ENCODE peak calls at places on chromosomes 3 and 15, in four cellular contexts. U is heart left ventricle, O is right atrium auricular region, W is aorta. I is an unnamed sample.

GRCh38 chr3:55858302-55858701 is 371.2 kb upstream of the WNT5A start:
- DNase-seq in U (no peak), O (no peak), W (no peak), I (no peak)

GRCh38 chr3:72694398-72694797 is 153.8 kb downstream of the SHQ1 start:
- DNase-seq in U (no peak), O (no peak), W (no peak), I (no peak)

GRCh38 chr3:104907507-104907906 is 459.2 kb upstream of the ALCAM start:
- DNase-seq in U (no peak), O (no peak), W (no peak), I (no peak)

GRCh38 chr3:111856501-111856900 is 2.6 kb upstream of the PHLDB2 start:
- DNase-seq in U (no peak), O (no peak), W (no peak), I (no peak)

GRCh38 chr15:99635145-99635544 is 69.4 kb downstream of the MEF2A start:
- DNase-seq in U (no peak), O (no peak), W (no peak), I (no peak)

GRCh38 chr15:90141646-90142045 is 39.4 kb upstream of the IDH2 start:
- DNase-seq in U (no peak), O (no peak), W (no peak), I (peak; percentile 55)

GRCh38 chr15:58923696-58924300 is 9.7 kb downstream of the SLTM start:
- DNase-seq in U (no peak), O (no peak), W (no peak), I (no peak)

GRCh38 chr3:128316456-128316855 is 150.2 kb downstream of the DNAJB8 start:
- DNase-seq in U (no peak), O (peak; percentile 59), W (no peak), I (no peak)

GRCh38 chr3:143222505-143222904 is 102.9 kb downstream of the CHST2 start:
- DNase-seq in U (no peak), O (no peak), W (no peak), I (peak; percentile 22)

GRCh38 chr15:28881600-28881999 is 4.2 kb upstream of the APBA2 start:
- DNase-seq in U (no peak), O (no peak), W (no peak), I (no peak)

GRCh38 chr3:16090013-16090412 is 84.5 kb upstream of the GALNT15 start:
- DNase-seq in U (no peak), O (no peak), W (no peak), I (no peak)

GRCh38 chr3:160755776-160756304 is at the start of gene PPM1L:
- DNase-seq in U (peak; percentile 68), O (peak; percentile 68), W (peak; percentile 81), I (peak; percentile 55)

GRCh38 chr15:48645558-48646330 is at the start of gene FBN1:
- DNase-seq in U (peak; percentile 74), O (peak; percentile 87), W (peak; percentile 84), I (peak; percentile 51)

GRCh38 chr15:60591491-60592385 is 112.8 kb upstream of the ICE2 start:
- DNase-seq in U (peak; percentile 57), O (no peak), W (peak; percentile 72), I (no peak)

GRCh38 chr3:110384601-110385000 is 687.0 kb upstream of the NECTIN3 start:
- DNase-seq in U (no peak), O (no peak), W (no peak), I (no peak)

GRCh38 chr3:190330936-190331734 is 8.9 kb upstream of the CLDN1 start:
- DNase-seq in U (no peak), O (no peak), W (no peak), I (no peak)

GRCh38 chr15:95857124-95857757 is 473.3 kb upstream of the NR2F2 start:
- DNase-seq in U (no peak), O (no peak), W (no peak), I (no peak)

GRCh38 chr15:54681578-54681977 is 515.2 kb downstream of the RSL24D1 start:
- DNase-seq in U (no peak), O (no peak), W (no peak), I (no peak)

GRCh38 chr3:73535935-73536334 is 88.8 kb downstream of the PDZRN3 start:
- DNase-seq in U (no peak), O (no peak), W (no peak), I (no peak)

GRCh38 chr3:21718161-21718765 is 32.7 kb downstream of the ZNF385D start:
- DNase-seq in U (no peak), O (no peak), W (no peak), I (no peak)

GRCh38 chr3:163450684-163451083 is 1627.6 kb downstream of the SI start:
- DNase-seq in U (no peak), O (no peak), W (no peak), I (no peak)

GRCh38 chr3:122635789-122636188 is 44.9 kb upstream of the PARP14 start:
- DNase-seq in U (no peak), O (no peak), W (no peak), I (no peak)

GRCh38 chr3:124599779-124600693 is 130.2 kb upstream of the UMPS start:
- DNase-seq in U (peak; percentile 36), O (no peak), W (no peak), I (no peak)

GRCh38 chr3:138696661-138697370 is 88.2 kb downstream of the FAIM start:
- DNase-seq in U (no peak), O (no peak), W (no peak), I (no peak)

GRCh38 chr3:9947025-9947995 is 4.9 kb downstream of the PRRT3 start:
- DNase-seq in U (peak; percentile 70), O (peak; percentile 76), W (peak; percentile 81), I (peak; percentile 61)

GRCh38 chr3:172307143-172307560 is 141.1 kb downstream of the GHSR start:
- DNase-seq in U (no peak), O (no peak), W (no peak), I (no peak)

GRCh38 chr3:52870471-52870870 is 26.9 kb downstream of the STIMATE start:
- DNase-seq in U (no peak), O (no peak), W (no peak), I (no peak)

GRCh38 chr3:52874160-52874701 is 23.1 kb downstream of the STIMATE start:
- DNase-seq in U (no peak), O (no peak), W (no peak), I (no peak)

GRCh38 chr3:52873433-52874159 is 23.8 kb downstream of the STIMATE start:
- DNase-seq in U (no peak), O (no peak), W (no peak), I (no peak)

GRCh38 chr3:52871761-52872160 is 25.6 kb downstream of the STIMATE start:
- DNase-seq in U (no peak), O (no peak), W (no peak), I (no peak)

DNA sequence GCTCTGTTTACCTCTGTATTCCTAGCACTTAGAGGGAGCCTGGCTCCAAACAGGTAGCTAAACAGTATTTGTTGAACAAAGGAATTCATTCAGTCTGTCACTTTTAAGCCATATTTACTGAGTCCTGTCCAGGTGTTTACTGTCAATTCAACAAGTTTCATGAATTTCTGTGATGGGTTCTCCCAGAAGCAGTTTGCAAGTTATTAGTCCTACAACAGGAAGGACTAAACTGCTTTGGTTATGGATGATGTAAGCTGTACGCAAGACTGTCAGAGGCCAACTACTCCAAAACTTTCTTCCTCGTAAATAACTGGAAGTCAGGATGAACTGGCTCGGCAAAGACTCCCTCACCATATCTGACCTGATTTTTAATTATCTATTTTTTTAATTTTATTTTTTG is 25.1 kb downstream of the STIMATE start:
- DNase-seq in U (no peak), O (no peak), W (no peak), I (no peak)
- H3K27ac ChIP-seq in U (no peak overlapping the region), O (no peak overlapping the region), W (no peak overlapping the region), I (no peak overlapping the region)

DNA sequence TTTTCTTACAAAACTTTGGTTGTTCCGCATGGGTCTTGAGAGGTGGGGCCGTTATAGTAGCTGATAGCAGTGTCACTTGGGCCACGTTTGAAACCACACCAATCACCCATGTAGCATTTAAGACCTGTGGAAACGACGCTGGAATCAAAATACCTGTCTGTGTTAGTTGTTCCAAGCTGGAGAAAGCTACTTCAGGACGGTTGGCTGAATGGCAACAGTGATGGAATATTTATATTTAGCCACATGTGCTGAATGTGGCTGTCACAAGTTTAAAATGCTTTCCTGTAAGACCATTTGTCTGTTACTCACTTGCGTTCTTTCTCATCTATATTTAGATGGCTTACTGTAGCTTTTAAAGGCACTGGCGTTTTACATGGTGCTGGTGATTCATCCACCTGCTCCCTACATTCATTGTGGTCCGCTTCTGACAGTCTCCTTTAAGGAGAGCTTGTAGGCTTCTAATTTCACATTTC is 1.4 kb downstream of the DNAJA4 start:
- DNase-seq in U (peak; percentile 47), O (no peak), W (no peak), I (no peak)
- H3K4me3 ChIP-seq in U (peak overlapping the region; percentile 70), O (peak overlapping the region; percentile 67), W (no peak overlapping the region), I (no peak overlapping the region)

GRCh38 chr3:42043116-42043796 is 47.9 kb upstream of the TRAK1 start:
- DNase-seq in U (peak; percentile 86), O (peak; percentile 66), W (no peak), I (peak; percentile 82)
- H3K27ac ChIP-seq in U (peak overlapping the region; percentile 84), O (peak overlapping the region; percentile 81), W (peak overlapping the region; percentile 70), I (peak overlapping the region; percentile 95)

DNA sequence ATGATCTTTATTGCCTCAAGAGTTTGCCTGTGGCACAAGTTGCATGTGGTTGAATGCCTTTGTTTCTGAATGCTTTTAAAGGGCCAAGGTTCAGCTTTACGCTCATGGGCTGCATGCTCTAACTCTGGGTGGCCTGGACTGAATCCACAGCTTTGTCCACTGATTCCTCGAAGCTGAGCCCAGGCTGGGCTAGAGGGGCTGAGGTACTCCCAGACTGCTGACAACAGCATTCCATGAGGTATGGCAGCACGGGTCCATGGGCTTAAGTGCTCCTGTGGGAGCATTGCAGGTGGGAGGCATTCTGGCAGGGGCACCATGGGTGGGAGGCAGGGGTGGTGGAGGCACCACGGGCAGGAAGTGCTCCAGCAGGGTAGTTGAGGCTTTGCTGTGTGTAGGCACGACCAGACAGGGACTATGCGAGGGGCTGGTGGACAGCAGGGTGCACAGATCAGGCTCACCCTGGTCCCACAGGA is 61.6 kb downstream of the GLCE start:
- DNase-seq in U (no peak), O (no peak), W (peak; percentile 24), I (no peak)
- H3K4me3 ChIP-seq in U (no peak overlapping the region), O (no peak overlapping the region), W (no peak overlapping the region), I (no peak overlapping the region)

GRCh38 chr3:191774485-191774884 is 313.5 kb downstream of the PYDC2 start:
- DNase-seq in U (no peak), O (no peak), W (no peak), I (no peak)
- H3K27ac ChIP-seq in U (no peak overlapping the region), O (no peak overlapping the region), W (no peak overlapping the region), I (no peak overlapping the region)

DNA sequence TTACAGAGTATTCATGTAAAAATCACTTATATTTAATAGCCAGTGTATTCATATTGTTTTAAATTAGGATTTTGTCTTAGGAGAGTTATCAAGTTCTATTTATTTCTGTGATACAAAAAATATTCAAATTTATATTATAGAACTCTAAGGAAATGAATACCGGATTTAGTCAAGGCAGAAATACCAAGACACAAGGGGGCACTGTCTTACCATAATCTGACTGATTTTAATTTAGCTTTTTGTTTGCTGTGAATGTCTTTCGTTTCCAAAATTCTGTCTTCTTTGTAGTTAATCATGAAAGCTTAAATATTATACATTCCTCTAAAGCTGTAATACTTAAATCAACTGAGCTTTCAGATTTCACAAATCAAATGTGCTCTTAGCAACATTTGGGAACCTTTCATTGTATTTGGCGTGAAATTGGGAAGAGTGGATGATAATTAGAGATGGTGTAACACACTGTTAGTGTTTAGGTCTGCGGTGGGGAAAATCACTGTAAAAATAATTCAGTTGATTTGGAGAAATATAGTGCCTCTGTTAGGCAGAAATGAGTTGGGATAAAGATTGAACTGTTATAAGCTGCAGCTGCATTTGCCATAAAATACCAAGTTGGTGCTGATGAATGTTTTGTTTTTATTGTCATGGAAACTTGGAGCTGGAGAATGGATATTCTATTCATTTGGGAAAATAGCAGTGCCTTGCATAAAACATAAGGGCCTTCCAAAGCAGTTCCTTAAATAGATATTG is 228.1 kb downstream of the TCF12 start:
- DNase-seq in U (no peak), O (no peak), W (no peak), I (no peak)
- H3K4me3 ChIP-seq in U (peak overlapping the region; percentile 33), O (peak overlapping the region; percentile 23), W (peak overlapping the region; percentile 72), I (no peak overlapping the region)

I was measured in WERI-Rb-1.